ENCODE peak calls at places on chromosome 14, in seven cellular contexts. One of them, this sample, is unnamed.

GRCh38 chr14:23123419-23123818 is 4.4 kb upstream of the CEBPE start:
- DNase-seq in K562: peak
- DNase-seq in SK-N-SH: peak
- DNase-seq in GM12878: no peak
- DNase-seq in H1: no peak
- DNase-seq in HepG2: no peak
- DNase-seq in HCT116: no peak
- DNase-seq in this sample: peak

GRCh38 chr14:105601360-105602242 is 75.2 kb downstream of the TMEM121 start:
- DNase-seq in GM12878: no peak
- DNase-seq in H1: no peak
- DNase-seq in K562: no peak
- DNase-seq in HCT116: no peak
- DNase-seq in HepG2: no peak
- DNase-seq in SK-N-SH: no peak
- DNase-seq in this sample: no peak

GRCh38 chr14:55328317-55328716 is 57.1 kb downstream of the FBXO34 start:
- DNase-seq in K562: no peak
- DNase-seq in HCT116: no peak
- DNase-seq in GM12878: no peak
- DNase-seq in SK-N-SH: no peak
- DNase-seq in HepG2: peak
- DNase-seq in H1: no peak
- DNase-seq in this sample: no peak

GRCh38 chr14:61701946-61702345 is 6.6 kb downstream of the HIF1A start:
- DNase-seq in HCT116: no peak
- DNase-seq in K562: no peak
- DNase-seq in HepG2: no peak
- DNase-seq in H1: no peak
- DNase-seq in GM12878: no peak
- DNase-seq in SK-N-SH: no peak
- DNase-seq in this sample: no peak

GRCh38 chr14:53779301-53779700 is 177.3 kb downstream of the BMP4 start:
- DNase-seq in GM12878: no peak
- DNase-seq in SK-N-SH: no peak
- DNase-seq in HCT116: no peak
- DNase-seq in K562: no peak
- DNase-seq in HepG2: no peak
- DNase-seq in H1: no peak
- DNase-seq in this sample: no peak

GRCh38 chr14:61472025-61472672 is 150.8 kb downstream of the PRKCH start:
- DNase-seq in HepG2: peak
- DNase-seq in H1: no peak
- DNase-seq in SK-N-SH: peak
- DNase-seq in K562: no peak
- DNase-seq in HCT116: no peak
- DNase-seq in GM12878: no peak
- DNase-seq in this sample: no peak

GRCh38 chr14:49966971-49967630 is 74.2 kb downstream of the ARF6 start:
- DNase-seq in H1: no peak
- DNase-seq in SK-N-SH: no peak
- DNase-seq in GM12878: no peak
- DNase-seq in K562: no peak
- DNase-seq in HepG2: no peak
- DNase-seq in HCT116: no peak
- DNase-seq in this sample: no peak

GRCh38 chr14:74511966-74512365 is 18.4 kb downstream of the ISCA2 start:
- DNase-seq in HCT116: no peak
- DNase-seq in GM12878: no peak
- DNase-seq in H1: no peak
- DNase-seq in SK-N-SH: no peak
- DNase-seq in HepG2: no peak
- DNase-seq in K562: no peak
- DNase-seq in this sample: no peak

GRCh38 chr14:54730156-54730961 is 163.4 kb downstream of the SAMD4A start:
- DNase-seq in H1: no peak
- DNase-seq in GM12878: peak
- DNase-seq in HepG2: no peak
- DNase-seq in HCT116: no peak
- DNase-seq in K562: no peak
- DNase-seq in SK-N-SH: peak
- DNase-seq in this sample: no peak

GRCh38 chr14:50399251-50400032 is 2.8 kb upstream of the CDKL1 start:
- DNase-seq in HCT116: peak
- DNase-seq in GM12878: no peak
- DNase-seq in SK-N-SH: no peak
- DNase-seq in K562: no peak
- DNase-seq in H1: no peak
- DNase-seq in HepG2: no peak
- DNase-seq in this sample: peak

GRCh38 chr14:92748259-92749016 is at the start of gene LGMN:
- DNase-seq in HepG2: peak
- DNase-seq in GM12878: no peak
- DNase-seq in HCT116: peak
- DNase-seq in K562: peak
- DNase-seq in SK-N-SH: peak
- DNase-seq in H1: peak
- DNase-seq in this sample: peak

GRCh38 chr14:51548187-51548586 is 103.5 kb upstream of the FRMD6 start:
- DNase-seq in H1: no peak
- DNase-seq in K562: no peak
- DNase-seq in GM12878: no peak
- DNase-seq in HCT116: no peak
- DNase-seq in SK-N-SH: no peak
- DNase-seq in HepG2: no peak
- DNase-seq in this sample: no peak

DNA sequence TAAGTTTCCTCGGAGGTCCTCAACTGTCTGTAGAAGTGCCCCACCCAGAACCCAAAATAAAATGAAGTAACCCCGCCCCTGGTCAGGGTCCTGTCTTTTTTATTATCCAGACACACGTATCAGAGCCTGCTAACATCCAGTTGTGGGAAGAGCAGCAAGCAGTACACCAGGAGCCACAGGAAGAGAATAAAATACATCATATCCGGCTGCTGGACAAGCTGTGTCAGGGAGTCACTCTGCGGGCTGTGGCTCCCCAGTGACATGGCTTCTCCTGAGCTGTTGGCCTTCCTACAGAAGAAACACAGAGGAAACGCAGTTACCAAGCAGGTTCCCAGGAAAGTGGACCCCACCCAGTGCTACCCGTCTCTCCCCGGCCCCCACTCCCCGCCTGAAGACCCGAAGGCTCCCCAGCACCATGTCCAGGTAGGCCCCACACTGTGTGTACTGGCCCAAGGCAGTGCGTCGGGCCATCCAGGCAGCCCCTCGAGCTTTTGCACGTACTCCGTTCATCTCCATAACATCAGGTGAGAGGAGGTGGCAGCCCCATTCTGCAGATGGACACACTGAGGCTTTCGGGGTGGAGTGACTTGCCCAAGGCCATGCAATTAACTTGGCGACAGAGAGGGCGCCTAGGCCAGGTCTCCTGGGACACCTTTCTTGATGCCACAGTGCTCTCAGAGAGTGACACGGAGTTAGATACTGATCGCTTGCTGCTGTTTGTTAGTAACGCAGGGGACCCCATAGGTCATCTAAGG is 34.3 kb upstream of the DICER1 start:
- DNase-seq in SK-N-SH: no peak
- DNase-seq in HepG2: no peak
- DNase-seq in H1: no peak
- DNase-seq in GM12878: no peak
- DNase-seq in HCT116: no peak
- DNase-seq in K562: no peak
- DNase-seq in this sample: no peak
- TF ChIP-seq JUND in SK-N-SH: no peak
- TF ChIP-seq JUND in HepG2: no peak
- TF ChIP-seq JUND in H1: no peak
- TF ChIP-seq JUND in GM12878: no peak
- TF ChIP-seq JUND in HCT116: no peak
- TF ChIP-seq JUND in K562: no peak
- TF ChIP-seq JUND in this sample: no peak

GRCh38 chr14:68949236-68949965 is 29.7 kb downstream of the ACTN1 start:
- DNase-seq in HCT116: no peak
- DNase-seq in SK-N-SH: peak
- DNase-seq in HepG2: no peak
- DNase-seq in K562: no peak
- DNase-seq in H1: no peak
- DNase-seq in GM12878: no peak
- DNase-seq in this sample: no peak

GRCh38 chr14:68951800-68952540 is 27.1 kb downstream of the ACTN1 start:
- DNase-seq in HepG2: no peak
- DNase-seq in K562: no peak
- DNase-seq in H1: no peak
- DNase-seq in GM12878: no peak
- DNase-seq in SK-N-SH: peak
- DNase-seq in HCT116: no peak
- DNase-seq in this sample: no peak

GRCh38 chr14:68950111-68950510 is 29.0 kb downstream of the ACTN1 start:
- DNase-seq in GM12878: no peak
- DNase-seq in HCT116: no peak
- DNase-seq in SK-N-SH: no peak
- DNase-seq in K562: no peak
- DNase-seq in HepG2: peak
- DNase-seq in H1: no peak
- DNase-seq in this sample: no peak

GRCh38 chr14:68952544-68953535 is 26.3 kb downstream of the ACTN1 start:
- DNase-seq in HCT116: no peak
- DNase-seq in H1: no peak
- DNase-seq in K562: no peak
- DNase-seq in SK-N-SH: peak
- DNase-seq in HepG2: no peak
- DNase-seq in GM12878: no peak
- DNase-seq in this sample: no peak

GRCh38 chr14:68951051-68951797 is 27.9 kb downstream of the ACTN1 start:
- DNase-seq in HepG2: no peak
- DNase-seq in HCT116: peak
- DNase-seq in GM12878: no peak
- DNase-seq in H1: no peak
- DNase-seq in K562: no peak
- DNase-seq in SK-N-SH: peak
- DNase-seq in this sample: peak
- TF ChIP-seq JUND in HepG2: no peak
- TF ChIP-seq JUND in HCT116: peak
- TF ChIP-seq JUND in GM12878: no peak
- TF ChIP-seq JUND in H1: no peak
- TF ChIP-seq JUND in K562: no peak
- TF ChIP-seq JUND in SK-N-SH: peak
- TF ChIP-seq JUND in this sample: no peak

GRCh38 chr14:91256661-91257060 is 12.2 kb upstream of the GPR68 start:
- DNase-seq in GM12878: no peak
- DNase-seq in HCT116: no peak
- DNase-seq in SK-N-SH: no peak
- DNase-seq in HepG2: no peak
- DNase-seq in K562: no peak
- DNase-seq in H1: no peak
- DNase-seq in this sample: no peak

GRCh38 chr14:91255820-91256219 is 11.3 kb upstream of the GPR68 start:
- DNase-seq in K562: no peak
- DNase-seq in HepG2: no peak
- DNase-seq in H1: no peak
- DNase-seq in SK-N-SH: no peak
- DNase-seq in GM12878: no peak
- DNase-seq in HCT116: no peak
- DNase-seq in this sample: no peak

GRCh38 chr14:91258876-91259275 is 14.4 kb upstream of the GPR68 start:
- DNase-seq in H1: no peak
- DNase-seq in GM12878: no peak
- DNase-seq in HCT116: no peak
- DNase-seq in K562: no peak
- DNase-seq in SK-N-SH: no peak
- DNase-seq in HepG2: no peak
- DNase-seq in this sample: no peak

GRCh38 chr14:91258021-91258618 is 13.6 kb upstream of the GPR68 start:
- DNase-seq in HepG2: no peak
- DNase-seq in HCT116: no peak
- DNase-seq in SK-N-SH: no peak
- DNase-seq in H1: no peak
- DNase-seq in GM12878: no peak
- DNase-seq in K562: no peak
- DNase-seq in this sample: no peak

DNA sequence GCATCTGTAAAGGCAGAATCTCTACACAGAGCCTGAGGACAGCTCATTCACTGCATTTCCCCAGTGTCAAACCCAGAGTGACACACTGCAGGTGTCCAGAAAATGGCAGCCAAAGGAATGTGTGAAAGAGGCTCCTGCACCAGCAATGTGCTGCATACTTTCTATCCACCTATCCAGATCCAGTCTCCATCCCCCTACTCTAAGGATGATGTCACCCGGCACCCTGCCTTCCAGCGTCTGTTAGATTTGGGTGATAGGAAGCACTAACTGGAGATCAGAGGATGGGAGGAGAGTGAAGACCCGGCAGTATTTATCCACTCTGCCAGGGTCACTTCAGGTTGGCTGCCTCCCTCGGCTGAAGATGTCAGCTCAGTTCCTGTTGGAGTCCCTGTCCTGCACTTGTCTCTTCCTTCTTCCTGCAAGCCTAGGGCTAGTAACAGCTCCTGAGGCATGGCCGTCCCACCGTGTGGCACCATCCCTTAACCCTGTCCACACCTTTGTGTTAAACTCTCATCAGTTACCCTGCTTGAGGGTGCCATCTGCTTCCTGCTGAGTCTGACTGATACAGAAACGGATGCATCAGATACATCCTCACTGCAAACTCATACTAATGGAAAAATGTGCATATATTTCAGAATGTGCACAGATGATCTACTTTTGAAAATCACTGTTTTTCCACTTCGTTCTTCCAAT is 13.0 kb upstream of the GPR68 start:
- DNase-seq in H1: no peak
- DNase-seq in HepG2: no peak
- DNase-seq in SK-N-SH: peak
- DNase-seq in K562: no peak
- DNase-seq in HCT116: no peak
- DNase-seq in GM12878: no peak
- DNase-seq in this sample: no peak
- TF ChIP-seq JUND in H1: no peak
- TF ChIP-seq JUND in HepG2: no peak
- TF ChIP-seq JUND in SK-N-SH: no peak
- TF ChIP-seq JUND in K562: peak
- TF ChIP-seq JUND in HCT116: no peak
- TF ChIP-seq JUND in GM12878: no peak
- TF ChIP-seq JUND in this sample: no peak

DNA sequence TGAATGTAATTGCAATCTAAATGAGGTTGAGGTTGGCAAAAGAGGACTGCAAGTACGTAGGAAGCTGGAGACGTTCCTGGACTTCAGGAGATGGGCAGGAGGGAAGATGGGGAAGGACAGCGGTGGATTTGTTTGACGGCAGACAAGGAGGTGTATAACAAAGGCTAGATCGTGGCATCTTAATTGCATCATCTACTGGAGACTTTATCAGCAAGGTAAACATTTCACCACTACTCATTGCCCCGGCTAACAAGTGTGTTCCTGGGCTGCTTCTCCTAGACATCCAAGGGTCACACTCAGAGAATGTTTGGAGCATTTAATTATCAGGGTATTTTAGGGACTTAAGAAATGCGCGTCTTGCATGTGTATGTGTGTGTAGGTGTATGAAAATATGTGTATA is 128.5 kb downstream of the KCNK10 start:
- DNase-seq in HCT116: no peak
- DNase-seq in K562: no peak
- DNase-seq in GM12878: no peak
- DNase-seq in H1: no peak
- DNase-seq in HepG2: no peak
- DNase-seq in SK-N-SH: no peak
- DNase-seq in this sample: no peak
- TF ChIP-seq JUND in HCT116: no peak
- TF ChIP-seq JUND in K562: no peak
- TF ChIP-seq JUND in GM12878: no peak
- TF ChIP-seq JUND in H1: no peak
- TF ChIP-seq JUND in HepG2: no peak
- TF ChIP-seq JUND in SK-N-SH: no peak
- TF ChIP-seq JUND in this sample: no peak

This sample was measured in T47D.